ENCODE peak calls at places on chromosomes 7 and 10, in ten cellular contexts. G is aorta, P is neural progenitor cell, F is mesendoderm, M is GM23248, W is heart left ventricle, A is spleen, J is testis, Q is ovary, Z is Peyer's patch. R is an unnamed sample.
A peak's percentile ranks its signal among the peaks of the same experiment; 100 is the strongest.

GRCh38 chr7:134995239-134996096 is 9.2 kb downstream of the AGBL3 start:
- DNase-seq in G (no peak), P (no peak), F (no peak), M (no peak), W (no peak), A (no peak), J (no peak), Q (no peak), Z (no peak), R (no peak)

GRCh38 chr10:77240042-77240619 is 397.5 kb downstream of the KCNMA1 start:
- DNase-seq in G (no peak), P (no peak), F (no peak), M (no peak), W (no peak), A (no peak), J (no peak), Q (no peak), Z (no peak), R (no peak)

GRCh38 chr7:22361795-22362194 is 4.8 kb upstream of the RAPGEF5 start:
- DNase-seq in G (no peak), P (no peak), F (no peak), M (peak; percentile 5), W (no peak), A (no peak), J (peak; percentile 44), Q (no peak), Z (peak; percentile 53), R (no peak)

GRCh38 chr7:6258440-6259182 is 13.8 kb downstream of the CYTH3 start:
- DNase-seq in G (no peak), P (no peak), F (peak; percentile 79), M (peak; percentile 91), W (no peak), A (no peak), J (no peak), Q (no peak), Z (no peak), R (no peak)

GRCh38 chr7:115009736-115010435 is 88.0 kb downstream of the MDFIC start:
- DNase-seq in G (no peak), P (no peak), F (no peak), M (peak; percentile 42), W (no peak), A (no peak), J (peak; percentile 50), Q (peak; percentile 52), Z (peak; percentile 49), R (no peak)

GRCh38 chr7:4238861-4239260 is 443.2 kb upstream of the FOXK1 start:
- DNase-seq in G (no peak), P (no peak), F (no peak), M (no peak), W (no peak), A (no peak), J (no peak), Q (no peak), Z (no peak), R (no peak)

GRCh38 chr10:1187151-1187854 is 131.1 kb downstream of the WDR37 start:
- DNase-seq in G (peak; percentile 60), P (no peak), F (no peak), M (no peak), W (no peak), A (peak; percentile 68), J (peak; percentile 85), Q (no peak), Z (peak; percentile 30), R (peak; percentile 43)

GRCh38 chr7:131600578-131600977 is 44.1 kb upstream of the PODXL start:
- DNase-seq in G (no peak), P (peak; percentile 76), F (no peak), M (peak; percentile 63), W (no peak), A (no peak), J (no peak), Q (no peak), Z (no peak), R (no peak)

GRCh38 chr7:116897661-116898060 is 35.3 kb downstream of the CAPZA2 start:
- DNase-seq in G (no peak), P (no peak), F (no peak), M (no peak), W (no peak), A (no peak), J (no peak), Q (no peak), Z (no peak), R (no peak)

GRCh38 chr7:116899308-116899707 is 36.9 kb downstream of the CAPZA2 start:
- DNase-seq in G (no peak), P (no peak), F (peak; percentile 4), M (peak; percentile 29), W (no peak), A (no peak), J (no peak), Q (no peak), Z (no peak), R (no peak)

GRCh38 chr7:116906391-116906790 is 44.0 kb downstream of the CAPZA2 start:
- DNase-seq in G (no peak), P (no peak), F (no peak), M (no peak), W (no peak), A (no peak), J (no peak), Q (no peak), Z (no peak), R (no peak)

GRCh38 chr7:116901143-116901542 is 38.8 kb downstream of the CAPZA2 start:
- DNase-seq in G (no peak), P (no peak), F (no peak), M (no peak), W (no peak), A (no peak), J (no peak), Q (no peak), Z (no peak), R (no peak)

DNA sequence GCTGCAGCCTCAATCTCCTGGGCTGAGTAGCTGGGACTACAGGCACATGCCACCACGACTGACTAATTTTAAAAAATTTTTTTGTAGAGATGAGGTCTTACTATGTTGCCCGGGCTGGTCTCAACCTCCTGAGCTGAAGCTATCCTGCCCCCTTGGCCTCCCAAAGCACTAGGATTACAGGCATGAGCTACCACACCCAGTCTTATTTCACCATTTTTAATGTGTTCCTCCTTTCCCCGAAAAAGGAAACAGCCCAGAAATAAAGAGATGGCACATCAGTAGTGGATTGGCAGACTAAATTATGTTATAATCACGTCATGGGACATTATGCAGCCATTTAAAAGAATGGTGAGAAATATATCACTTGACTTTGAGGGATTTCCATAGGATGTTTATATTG is 40.4 kb downstream of the CAPZA2 start:
- DNase-seq in G (no peak), P (no peak), F (no peak), M (no peak), W (no peak), A (no peak), J (no peak), Q (no peak), Z (no peak), R (no peak)
- H3K36me3 ChIP-seq in G (no peaks in the 10 kb centered on the region), P (peaks cover 26% of the 10 kb centered on the region), F (no peaks in the 10 kb centered on the region), M (peaks cover 49% of the 10 kb centered on the region), W (peaks cover 76% of the 10 kb centered on the region), A (peaks cover 17% of the 10 kb centered on the region), J (no peaks in the 10 kb centered on the region), Q (no peaks in the 10 kb centered on the region), Z (peaks cover 54% of the 10 kb centered on the region), R (peaks cover 1% of the 10 kb centered on the region)

DNA sequence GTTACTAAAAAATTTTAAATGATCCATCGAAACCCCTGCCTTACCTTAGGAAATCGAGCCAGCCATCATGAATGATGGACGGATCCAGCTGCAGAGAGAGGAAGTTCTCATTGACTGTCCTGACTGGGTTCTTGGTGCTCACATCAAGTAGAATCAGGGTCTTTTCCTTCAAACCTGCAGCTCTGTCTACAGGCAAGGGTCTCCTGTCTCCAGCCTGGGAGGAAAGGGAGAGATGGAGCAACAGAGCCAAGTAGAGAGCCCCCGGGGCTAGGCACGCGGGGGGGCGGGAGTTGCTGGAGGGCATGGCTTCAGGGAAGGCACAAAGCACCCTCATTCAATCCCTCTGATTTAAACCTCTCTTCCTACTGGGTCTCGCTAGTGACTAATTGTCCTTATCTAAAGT is at the start of gene HPSE2:
- DNase-seq in G (no peak), P (peak; percentile 35), F (no peak), M (no peak), W (no peak), A (no peak), J (no peak), Q (no peak), Z (no peak), R (peak; percentile 47)
- H3K4me3 ChIP-seq in G (peak within 1 kb of the TSS; percentile 28), P (peak within 1 kb of the TSS; percentile 59), F (peak within 1 kb of the TSS; percentile 23), M (peak within 1 kb of the TSS; percentile 70), W (peak within 1 kb of the TSS; percentile 48), A (no peak within 1 kb of the TSS), J (peak within 1 kb of the TSS; percentile 50), Q (peak within 1 kb of the TSS; percentile 48), Z (no peak within 1 kb of the TSS), R (peak within 1 kb of the TSS; percentile 41)

GRCh38 chr7:151249732-151250072 is 1.2 kb upstream of the SMARCD3 start:
- DNase-seq in G (peak; percentile 84), P (peak; percentile 68), F (peak; percentile 73), M (peak; percentile 75), W (peak; percentile 81), A (no peak), J (peak; percentile 84), Q (peak; percentile 78), Z (no peak), R (peak; percentile 90)

GRCh38 chr7:151249034-151249731 is 689 bp upstream of the SMARCD3 start:
- DNase-seq in G (peak; percentile 90), P (peak; percentile 54), F (no peak), M (peak; percentile 86), W (peak; percentile 58), A (peak; percentile 86), J (peak; percentile 71), Q (peak; percentile 72), Z (peak; percentile 63), R (peak; percentile 73)

GRCh38 chr7:151247016-151247580 is 1.4 kb downstream of the SMARCD3 start:
- DNase-seq in G (no peak), P (no peak), F (no peak), M (no peak), W (no peak), A (no peak), J (no peak), Q (no peak), Z (no peak), R (no peak)

GRCh38 chr7:151247611-151248176 is 800 bp downstream of the SMARCD3 start:
- DNase-seq in G (no peak), P (peak; percentile 46), F (no peak), M (peak; percentile 48), W (peak; percentile 43), A (peak; percentile 72), J (peak; percentile 57), Q (peak; percentile 56), Z (no peak), R (no peak)

DNA sequence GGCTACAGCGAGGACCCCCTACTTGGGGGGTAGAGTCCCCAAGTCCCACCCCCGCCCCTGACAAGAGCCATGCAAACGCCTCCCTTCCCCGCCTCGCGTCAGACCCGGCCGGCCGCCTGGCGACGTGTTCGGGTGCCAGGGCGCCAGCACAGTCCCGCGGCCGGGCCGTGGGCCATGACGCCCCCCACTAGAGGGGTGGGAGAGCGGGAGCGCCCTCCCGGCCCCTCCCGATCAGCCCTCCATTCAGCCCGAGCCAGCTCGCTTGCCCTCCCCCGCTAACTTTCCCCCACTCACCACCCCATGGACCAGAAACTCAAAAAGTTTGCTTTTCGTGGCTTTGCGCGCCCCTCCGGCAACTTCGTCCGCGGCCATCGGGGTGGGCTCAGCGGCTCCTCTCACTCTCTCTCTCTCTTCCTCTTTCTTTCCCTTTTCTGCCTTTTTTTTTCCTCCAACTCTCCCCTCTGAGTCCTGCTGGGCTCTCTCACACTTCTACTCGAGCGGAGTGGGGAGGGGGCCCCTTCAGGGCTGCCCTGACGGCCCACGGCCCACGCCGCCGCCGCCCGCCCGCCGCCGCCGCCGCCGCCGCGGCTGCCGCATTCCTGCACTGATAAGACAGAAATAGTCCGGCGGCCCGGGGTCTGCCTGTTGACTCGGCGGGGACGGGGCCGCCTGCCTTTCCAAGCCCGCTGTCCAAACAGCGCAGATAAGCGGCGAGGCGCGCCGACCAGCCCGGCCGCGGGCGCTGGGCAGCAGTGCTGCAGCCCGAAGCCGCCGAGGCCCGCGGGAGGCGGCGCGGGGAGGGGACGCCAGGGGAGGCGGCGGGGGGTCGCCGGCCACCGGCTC is at the start of gene SMARCD3:
- DNase-seq in G (peak; percentile 92), P (peak; percentile 94), F (peak; percentile 82), M (peak; percentile 73), W (peak; percentile 85), A (peak; percentile 85), J (peak; percentile 80), Q (peak; percentile 82), Z (peak; percentile 72), R (peak; percentile 92)
- H3K27me3 ChIP-seq in G (no peaks in the 10 kb centered on the region), P (peaks cover 73% of the 10 kb centered on the region), F (peaks cover 2% of the 10 kb centered on the region), M (no peaks in the 10 kb centered on the region), W (no peaks in the 10 kb centered on the region), A (peaks cover 7% of the 10 kb centered on the region), J (no peaks in the 10 kb centered on the region), Q (no peaks in the 10 kb centered on the region), Z (no peaks in the 10 kb centered on the region), R (peaks cover 66% of the 10 kb centered on the region)

GRCh38 chr10:14560794-14561765 is 213.6 kb downstream of the FAM107B start:
- DNase-seq in G (no peak), P (no peak), F (no peak), M (no peak), W (no peak), A (peak; percentile 83), J (no peak), Q (no peak), Z (no peak), R (no peak)
- H3K36me3 ChIP-seq in G (no peaks in the 10 kb centered on the region), P (no peaks in the 10 kb centered on the region), F (no peaks in the 10 kb centered on the region), M (no peaks in the 10 kb centered on the region), W (no peaks in the 10 kb centered on the region), A (peaks cover under 1% of the 10 kb centered on the region), J (no peaks in the 10 kb centered on the region), Q (no peaks in the 10 kb centered on the region), Z (no peaks in the 10 kb centered on the region), R (no peaks in the 10 kb centered on the region)

R was measured in H7.